ENCODE peak calls at places on chromosomes 11 and 22, in five cellular contexts. One of them, this sample, is unnamed.

GRCh38 chr11:8285796-8286195 is 22.1 kb upstream of the LMO1 start:
- DNase-seq in psoas muscle: no peak
- DNase-seq in hepatocyte: no peak
- DNase-seq in astrocyte of the spinal cord: no peak
- DNase-seq in fibroblast of pulmonary artery: no peak
- DNase-seq in this sample: no peak

GRCh38 chr11:128810784-128811514 is 56.1 kb downstream of the KCNJ1 start:
- DNase-seq in astrocyte of the spinal cord: no peak
- DNase-seq in fibroblast of pulmonary artery: no peak
- DNase-seq in psoas muscle: no peak
- DNase-seq in hepatocyte: no peak
- DNase-seq in this sample: no peak

GRCh38 chr11:65616575-65617001 is 1.0 kb downstream of the PCNX3 start:
- DNase-seq in fibroblast of pulmonary artery: no peak
- DNase-seq in astrocyte of the spinal cord: no peak
- DNase-seq in hepatocyte: no peak
- DNase-seq in psoas muscle: no peak
- DNase-seq in this sample: no peak

GRCh38 chr22:20928573-20928967 is 11.4 kb downstream of the CRKL start:
- DNase-seq in psoas muscle: no peak
- DNase-seq in hepatocyte: no peak
- DNase-seq in fibroblast of pulmonary artery: no peak
- DNase-seq in astrocyte of the spinal cord: no peak
- DNase-seq in this sample: no peak

GRCh38 chr11:108975641-108976071 is 310.8 kb downstream of the DDX10 start:
- DNase-seq in psoas muscle: no peak
- DNase-seq in fibroblast of pulmonary artery: no peak
- DNase-seq in astrocyte of the spinal cord: no peak
- DNase-seq in hepatocyte: no peak
- DNase-seq in this sample: no peak

GRCh38 chr11:117983163-117983475 is 3.1 kb upstream of the IL10RA start:
- DNase-seq in psoas muscle: no peak
- DNase-seq in astrocyte of the spinal cord: no peak
- DNase-seq in fibroblast of pulmonary artery: no peak
- DNase-seq in hepatocyte: no peak
- DNase-seq in this sample: no peak

GRCh38 chr22:47158457-47158856 is 396.0 kb downstream of the TBC1D22A start:
- DNase-seq in fibroblast of pulmonary artery: no peak
- DNase-seq in hepatocyte: no peak
- DNase-seq in astrocyte of the spinal cord: no peak
- DNase-seq in psoas muscle: no peak
- DNase-seq in this sample: no peak

GRCh38 chr22:47366026-47366767 is 603.7 kb downstream of the TBC1D22A start:
- DNase-seq in astrocyte of the spinal cord: no peak
- DNase-seq in psoas muscle: no peak
- DNase-seq in hepatocyte: no peak
- DNase-seq in fibroblast of pulmonary artery: no peak
- DNase-seq in this sample: no peak

GRCh38 chr11:100594320-100594719 is 92.8 kb upstream of the ARHGAP42 start:
- DNase-seq in astrocyte of the spinal cord: no peak
- DNase-seq in fibroblast of pulmonary artery: no peak
- DNase-seq in psoas muscle: no peak
- DNase-seq in hepatocyte: no peak
- DNase-seq in this sample: no peak

GRCh38 chr22:31748490-31748889 is 1.4 kb downstream of the PRR14L start:
- DNase-seq in fibroblast of pulmonary artery: no peak
- DNase-seq in psoas muscle: no peak
- DNase-seq in astrocyte of the spinal cord: no peak
- DNase-seq in hepatocyte: no peak
- DNase-seq in this sample: no peak

GRCh38 chr11:1293619-1294015 is 15.8 kb downstream of the TOLLIP start:
- DNase-seq in astrocyte of the spinal cord: no peak
- DNase-seq in fibroblast of pulmonary artery: no peak
- DNase-seq in hepatocyte: no peak
- DNase-seq in psoas muscle: no peak
- DNase-seq in this sample: peak

GRCh38 chr22:47291565-47292495 is 529.4 kb downstream of the TBC1D22A start:
- DNase-seq in hepatocyte: no peak
- DNase-seq in fibroblast of pulmonary artery: no peak
- DNase-seq in astrocyte of the spinal cord: no peak
- DNase-seq in psoas muscle: no peak
- DNase-seq in this sample: peak

GRCh38 chr22:26377170-26377825 is 51.8 kb upstream of the ASPHD2 start:
- DNase-seq in astrocyte of the spinal cord: no peak
- DNase-seq in psoas muscle: no peak
- DNase-seq in fibroblast of pulmonary artery: peak
- DNase-seq in hepatocyte: no peak
- DNase-seq in this sample: no peak

GRCh38 chr22:17888439-17888838 is 114.2 kb upstream of the BID start:
- DNase-seq in fibroblast of pulmonary artery: no peak
- DNase-seq in astrocyte of the spinal cord: no peak
- DNase-seq in hepatocyte: no peak
- DNase-seq in psoas muscle: no peak
- DNase-seq in this sample: no peak

DNA sequence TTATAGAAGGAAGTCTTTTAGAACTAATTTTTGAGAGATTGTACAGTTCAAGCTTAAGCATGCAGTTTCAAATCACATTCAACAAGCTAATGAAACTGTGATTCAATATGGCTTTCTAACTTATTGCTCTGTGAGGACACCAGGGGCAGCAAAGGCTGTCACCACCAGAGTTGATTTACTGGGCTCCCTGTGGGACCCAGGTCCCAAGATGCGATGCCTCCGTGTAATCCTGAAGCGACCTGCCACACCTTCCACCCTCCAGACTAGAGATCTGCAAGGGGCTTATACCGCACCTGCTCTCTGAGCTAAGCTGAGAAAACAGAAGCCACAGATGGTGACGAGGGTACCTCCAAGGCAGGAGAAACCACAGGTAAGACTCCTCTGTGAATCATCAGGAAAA is 918 bp upstream of the OR51Q1 start:
- DNase-seq in hepatocyte: no peak
- DNase-seq in psoas muscle: no peak
- DNase-seq in astrocyte of the spinal cord: no peak
- DNase-seq in fibroblast of pulmonary artery: no peak
- DNase-seq in this sample: no peak
- TF ChIP-seq CTCF in hepatocyte: no peak
- TF ChIP-seq CTCF in psoas muscle: no peak
- TF ChIP-seq CTCF in astrocyte of the spinal cord: no peak
- TF ChIP-seq CTCF in fibroblast of pulmonary artery: no peak
- TF ChIP-seq CTCF in this sample: no peak

GRCh38 chr11:12544986-12545775 is 129.0 kb upstream of the TEAD1 start:
- DNase-seq in fibroblast of pulmonary artery: no peak
- DNase-seq in astrocyte of the spinal cord: peak
- DNase-seq in hepatocyte: no peak
- DNase-seq in psoas muscle: no peak
- DNase-seq in this sample: no peak

GRCh38 chr11:12541588-12542151 is 132.6 kb upstream of the TEAD1 start:
- DNase-seq in fibroblast of pulmonary artery: no peak
- DNase-seq in hepatocyte: no peak
- DNase-seq in astrocyte of the spinal cord: no peak
- DNase-seq in psoas muscle: no peak
- DNase-seq in this sample: no peak

GRCh38 chr11:12546122-12546521 is 128.1 kb upstream of the TEAD1 start:
- DNase-seq in psoas muscle: no peak
- DNase-seq in fibroblast of pulmonary artery: no peak
- DNase-seq in hepatocyte: no peak
- DNase-seq in astrocyte of the spinal cord: no peak
- DNase-seq in this sample: no peak

GRCh38 chr11:12542186-12542935 is 131.9 kb upstream of the TEAD1 start:
- DNase-seq in psoas muscle: no peak
- DNase-seq in fibroblast of pulmonary artery: peak
- DNase-seq in hepatocyte: no peak
- DNase-seq in astrocyte of the spinal cord: no peak
- DNase-seq in this sample: no peak

DNA sequence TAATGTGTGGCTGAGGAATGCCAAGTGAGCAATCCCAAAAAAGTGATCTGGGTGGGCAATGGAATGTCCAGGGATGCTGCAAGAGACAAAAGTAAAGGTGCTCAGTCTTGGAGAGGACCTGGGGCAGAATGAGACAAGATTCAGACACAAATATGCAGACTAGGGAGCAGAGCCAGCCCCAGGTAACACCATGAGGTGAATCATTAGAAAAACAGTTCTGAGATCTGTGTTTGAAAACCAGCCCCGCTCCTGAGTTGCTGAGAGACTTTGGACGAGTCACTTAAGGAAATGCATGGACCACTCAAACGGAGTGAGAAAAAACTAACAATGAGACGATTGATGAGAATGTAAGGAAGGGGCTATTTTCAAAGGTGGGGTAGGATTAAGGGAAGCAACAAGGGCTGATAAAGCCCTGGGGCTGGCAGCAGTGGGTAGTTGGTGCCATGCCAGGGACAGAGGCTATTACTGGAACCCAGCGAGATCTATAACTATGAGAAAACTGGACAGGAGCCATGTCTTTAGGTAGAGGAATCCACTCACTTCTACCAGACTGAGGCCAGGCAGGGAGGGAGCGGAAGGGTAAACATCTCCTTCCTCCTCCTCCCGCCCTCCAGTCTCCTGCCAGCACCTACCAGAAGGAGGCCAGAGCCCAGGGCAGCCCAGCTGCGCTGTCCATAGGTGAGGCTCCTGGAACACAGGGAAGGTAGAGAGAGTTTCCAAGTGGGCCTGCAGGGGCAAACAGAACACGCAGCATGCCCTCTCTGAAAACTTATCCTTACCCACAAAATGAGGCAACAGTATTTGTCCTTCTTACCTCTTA is 130.4 kb upstream of the TEAD1 start:
- DNase-seq in fibroblast of pulmonary artery: no peak
- DNase-seq in astrocyte of the spinal cord: no peak
- DNase-seq in hepatocyte: no peak
- DNase-seq in psoas muscle: no peak
- DNase-seq in this sample: no peak
- TF ChIP-seq CTCF in fibroblast of pulmonary artery: no peak
- TF ChIP-seq CTCF in astrocyte of the spinal cord: no peak
- TF ChIP-seq CTCF in hepatocyte: no peak
- TF ChIP-seq CTCF in psoas muscle: no peak
- TF ChIP-seq CTCF in this sample: no peak

GRCh38 chr11:73530109-73530508 is 67.8 kb downstream of the FAM168A start:
- DNase-seq in fibroblast of pulmonary artery: no peak
- DNase-seq in psoas muscle: no peak
- DNase-seq in hepatocyte: peak
- DNase-seq in astrocyte of the spinal cord: no peak
- DNase-seq in this sample: no peak
- TF ChIP-seq CTCF in fibroblast of pulmonary artery: peak
- TF ChIP-seq CTCF in psoas muscle: no peak
- TF ChIP-seq CTCF in hepatocyte: no peak
- TF ChIP-seq CTCF in astrocyte of the spinal cord: peak
- TF ChIP-seq CTCF in this sample: peak

DNA sequence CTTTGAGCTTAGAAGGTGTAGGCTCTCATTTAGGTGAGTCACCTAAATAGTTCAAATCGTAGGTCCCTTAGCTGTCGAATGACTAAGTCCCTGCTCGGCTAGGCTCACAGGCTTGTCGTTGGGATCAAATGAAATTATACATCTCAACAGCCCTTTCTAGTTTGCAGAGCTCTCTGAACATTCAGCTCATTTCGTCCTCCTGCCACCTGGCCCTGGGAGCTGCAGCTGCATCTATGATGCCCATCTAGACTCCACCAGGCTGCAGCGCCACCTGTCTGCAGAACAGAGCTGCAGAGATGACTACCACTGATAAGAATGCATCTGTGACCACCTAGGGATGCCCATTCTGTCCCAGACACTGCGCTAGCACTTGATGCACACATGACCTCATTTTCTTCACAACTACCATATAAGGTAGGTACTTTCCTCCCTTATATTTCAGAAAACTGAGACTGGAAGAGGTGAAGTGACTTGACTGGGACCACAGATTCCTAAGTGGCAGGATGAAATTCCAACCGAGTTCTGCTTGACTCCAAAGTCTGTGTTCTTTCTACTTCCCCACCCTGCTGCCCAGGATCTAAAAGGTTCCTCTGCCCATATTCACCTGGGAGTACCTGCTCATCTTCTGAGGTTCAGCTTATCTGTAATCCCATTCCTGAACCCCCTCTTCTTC is 141.1 kb upstream of the NARS2 start:
- DNase-seq in fibroblast of pulmonary artery: peak
- DNase-seq in hepatocyte: peak
- DNase-seq in astrocyte of the spinal cord: peak
- DNase-seq in psoas muscle: peak
- DNase-seq in this sample: no peak
- TF ChIP-seq CTCF in fibroblast of pulmonary artery: peak
- TF ChIP-seq CTCF in hepatocyte: peak
- TF ChIP-seq CTCF in astrocyte of the spinal cord: peak
- TF ChIP-seq CTCF in psoas muscle: peak
- TF ChIP-seq CTCF in this sample: peak

DNA sequence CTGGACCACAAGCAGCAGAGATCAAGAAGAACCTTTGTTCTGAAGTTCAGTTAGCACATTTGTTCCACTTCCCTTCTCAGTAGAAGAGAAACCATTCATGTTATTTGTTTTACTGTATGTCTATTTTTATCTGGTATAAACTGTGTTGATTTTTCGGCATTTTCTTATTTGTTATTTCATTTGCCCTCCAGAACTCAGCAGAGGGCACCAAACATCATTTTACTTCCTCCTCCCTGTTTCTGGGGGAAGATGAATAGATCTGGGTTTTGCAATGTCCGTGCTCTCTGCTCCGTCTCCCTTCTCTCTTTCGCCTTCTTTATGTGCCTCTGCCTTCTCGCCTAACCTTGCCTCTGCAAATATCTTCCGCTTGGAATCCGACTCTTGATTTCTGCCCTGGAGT is 366.9 kb downstream of the NTM start:
- DNase-seq in fibroblast of pulmonary artery: peak
- DNase-seq in psoas muscle: no peak
- DNase-seq in astrocyte of the spinal cord: peak
- DNase-seq in hepatocyte: no peak
- DNase-seq in this sample: no peak
- TF ChIP-seq CTCF in fibroblast of pulmonary artery: peak
- TF ChIP-seq CTCF in psoas muscle: no peak
- TF ChIP-seq CTCF in astrocyte of the spinal cord: no peak
- TF ChIP-seq CTCF in hepatocyte: no peak
- TF ChIP-seq CTCF in this sample: no peak

GRCh38 chr11:20669833-20670684 is 673 bp downstream of the NELL1 start:
- DNase-seq in psoas muscle: no peak
- DNase-seq in hepatocyte: no peak
- DNase-seq in astrocyte of the spinal cord: no peak
- DNase-seq in fibroblast of pulmonary artery: no peak
- DNase-seq in this sample: no peak

GRCh38 chr11:20672575-20672974 is 3.2 kb downstream of the NELL1 start:
- DNase-seq in fibroblast of pulmonary artery: peak
- DNase-seq in psoas muscle: no peak
- DNase-seq in astrocyte of the spinal cord: no peak
- DNase-seq in hepatocyte: no peak
- DNase-seq in this sample: no peak

GRCh38 chr11:20668844-20669832 is at the start of gene NELL1:
- DNase-seq in hepatocyte: peak
- DNase-seq in astrocyte of the spinal cord: no peak
- DNase-seq in fibroblast of pulmonary artery: no peak
- DNase-seq in psoas muscle: no peak
- DNase-seq in this sample: no peak

GRCh38 chr11:20670932-20671403 is 1.6 kb downstream of the NELL1 start:
- DNase-seq in hepatocyte: no peak
- DNase-seq in astrocyte of the spinal cord: no peak
- DNase-seq in psoas muscle: no peak
- DNase-seq in fibroblast of pulmonary artery: no peak
- DNase-seq in this sample: no peak

GRCh38 chr11:20671856-20672546 is 2.6 kb downstream of the NELL1 start:
- DNase-seq in astrocyte of the spinal cord: peak
- DNase-seq in fibroblast of pulmonary artery: peak
- DNase-seq in psoas muscle: no peak
- DNase-seq in hepatocyte: peak
- DNase-seq in this sample: no peak
- TF ChIP-seq CTCF in astrocyte of the spinal cord: peak
- TF ChIP-seq CTCF in fibroblast of pulmonary artery: peak
- TF ChIP-seq CTCF in psoas muscle: no peak
- TF ChIP-seq CTCF in hepatocyte: peak
- TF ChIP-seq CTCF in this sample: no peak

GRCh38 chr11:27211370-27212127 is 151.5 kb downstream of the CCDC34 start:
- DNase-seq in fibroblast of pulmonary artery: no peak
- DNase-seq in astrocyte of the spinal cord: no peak
- DNase-seq in hepatocyte: no peak
- DNase-seq in psoas muscle: no peak
- DNase-seq in this sample: no peak
- TF ChIP-seq CTCF in fibroblast of pulmonary artery: peak
- TF ChIP-seq CTCF in astrocyte of the spinal cord: peak
- TF ChIP-seq CTCF in hepatocyte: peak
- TF ChIP-seq CTCF in psoas muscle: peak
- TF ChIP-seq CTCF in this sample: no peak

This sample was measured in CD14-positive monocyte.